ENCODE peak calls at places on chromosomes 11 and 22, in six cellular contexts. D is Right ventricle myocardium superior; P is MV-4-11; R is Daoy; Y is activated T-helper 9 cell treated with anti-CD3 and anti-CD28 coated beads, Interleukin-2, amount 50 U/mL, for 16 hours; J is HCT116. A is an unnamed sample.

GRCh38 chr11:66883021-66883968 is 26.4 kb downstream of the LRFN4 start:
- DNase-seq in D (peak; percentile 60), P (peak; percentile 27), R (peak; percentile 76), Y (peak; percentile 25), J (peak; percentile 68), A (peak; percentile 29)

GRCh38 chr11:119100246-119100959 is 1.2 kb downstream of the DPAGT1 start:
- DNase-seq in D (no peak), P (peak; percentile 20), R (peak; percentile 21), Y (no peak), J (peak; percentile 61), A (no peak)

GRCh38 chr22:40671796-40672360 is 7.4 kb upstream of the MCHR1 start:
- DNase-seq in D (no peak), P (no peak), R (no peak), Y (no peak), J (no peak), A (no peak)

GRCh38 chr11:121929581-121929980 is 186.4 kb downstream of the BLID start:
- DNase-seq in D (peak; percentile 55), P (no peak), R (peak; percentile 34), Y (no peak), J (no peak), A (no peak)

GRCh38 chr22:39773976-39774539 is 119.5 kb downstream of the ENTHD1 start:
- DNase-seq in D (no peak), P (peak; percentile 48), R (peak; percentile 23), Y (no peak), J (no peak), A (no peak)

GRCh38 chr11:57527056-57527631 is 3.4 kb downstream of the TIMM10 start:
- DNase-seq in D (peak; percentile 78), P (peak; percentile 30), R (peak; percentile 57), Y (peak; percentile 52), J (peak; percentile 32), A (peak; percentile 64)

GRCh38 chr22:45302047-45302446 is 7.7 kb upstream of the FAM118A start:
- DNase-seq in D (no peak), P (peak; percentile 91), R (peak; percentile 75), Y (no peak), J (no peak), A (no peak)

GRCh38 chr11:68724293-68724692 is 27.0 kb downstream of the TESMIN start:
- DNase-seq in D (no peak), P (peak; percentile 70), R (no peak), Y (no peak), J (no peak), A (no peak)

A was measured in CD8-positive, alpha-beta memory T cell.